ENCODE peak calls at places on chromosomes 2 and 18, in ten cellular contexts. One of them, this sample, is unnamed. For H3K9me3, the result is how much of the 10 kb centered on the place peaks cover.

GRCh38 chr2:235287369-235287722 is 206.5 kb upstream of the AGAP1 start:
- DNase-seq in adrenal gland: no peak
- DNase-seq in esophagus squamous epithelium: no peak
- DNase-seq in K562: no peak
- DNase-seq in uterus: no peak
- DNase-seq in A549: no peak
- DNase-seq in testis: no peak
- DNase-seq in stomach: no peak
- DNase-seq in suprapubic skin: no peak
- DNase-seq in HCT116: no peak
- DNase-seq in this sample: no peak

GRCh38 chr18:62434798-62435197 is 88.0 kb upstream of the ZCCHC2 start:
- DNase-seq in K562: no peak
- DNase-seq in HCT116: no peak
- DNase-seq in esophagus squamous epithelium: no peak
- DNase-seq in adrenal gland: no peak
- DNase-seq in A549: no peak
- DNase-seq in stomach: no peak
- DNase-seq in uterus: no peak
- DNase-seq in testis: no peak
- DNase-seq in suprapubic skin: no peak
- DNase-seq in this sample: no peak

GRCh38 chr2:86254576-86255538 is 55.6 kb downstream of the MRPL35 start:
- DNase-seq in testis: no peak
- DNase-seq in adrenal gland: no peak
- DNase-seq in HCT116: no peak
- DNase-seq in K562: no peak
- DNase-seq in suprapubic skin: no peak
- DNase-seq in uterus: no peak
- DNase-seq in stomach: peak
- DNase-seq in esophagus squamous epithelium: no peak
- DNase-seq in A549: no peak
- DNase-seq in this sample: no peak

GRCh38 chr18:72460210-72460680 is 83.9 kb downstream of the CBLN2 start:
- DNase-seq in stomach: no peak
- DNase-seq in A549: no peak
- DNase-seq in uterus: no peak
- DNase-seq in esophagus squamous epithelium: no peak
- DNase-seq in K562: no peak
- DNase-seq in adrenal gland: no peak
- DNase-seq in HCT116: no peak
- DNase-seq in testis: no peak
- DNase-seq in suprapubic skin: no peak
- DNase-seq in this sample: no peak

GRCh38 chr2:28202718-28203117 is 189.9 kb upstream of the FOSL2 start:
- DNase-seq in adrenal gland: no peak
- DNase-seq in K562: no peak
- DNase-seq in suprapubic skin: no peak
- DNase-seq in esophagus squamous epithelium: no peak
- DNase-seq in uterus: no peak
- DNase-seq in stomach: no peak
- DNase-seq in HCT116: no peak
- DNase-seq in testis: no peak
- DNase-seq in A549: no peak
- DNase-seq in this sample: no peak

GRCh38 chr2:199136241-199136640 is 321.5 kb downstream of the SATB2 start:
- DNase-seq in K562: no peak
- DNase-seq in uterus: no peak
- DNase-seq in testis: no peak
- DNase-seq in esophagus squamous epithelium: no peak
- DNase-seq in A549: no peak
- DNase-seq in suprapubic skin: no peak
- DNase-seq in stomach: no peak
- DNase-seq in HCT116: no peak
- DNase-seq in adrenal gland: no peak
- DNase-seq in this sample: no peak

GRCh38 chr2:85189606-85190270 is 56.5 kb downstream of the TCF7L1 start:
- DNase-seq in uterus: no peak
- DNase-seq in esophagus squamous epithelium: no peak
- DNase-seq in suprapubic skin: peak
- DNase-seq in adrenal gland: no peak
- DNase-seq in testis: no peak
- DNase-seq in A549: no peak
- DNase-seq in stomach: no peak
- DNase-seq in K562: no peak
- DNase-seq in HCT116: no peak
- DNase-seq in this sample: peak

GRCh38 chr2:31049913-31050588 is 88.2 kb downstream of the GALNT14 start:
- DNase-seq in esophagus squamous epithelium: no peak
- DNase-seq in A549: no peak
- DNase-seq in testis: no peak
- DNase-seq in stomach: no peak
- DNase-seq in suprapubic skin: no peak
- DNase-seq in adrenal gland: no peak
- DNase-seq in HCT116: no peak
- DNase-seq in K562: no peak
- DNase-seq in uterus: no peak
- DNase-seq in this sample: no peak

GRCh38 chr2:152513681-152514080 is 178.7 kb downstream of the FMNL2 start:
- DNase-seq in K562: no peak
- DNase-seq in esophagus squamous epithelium: no peak
- DNase-seq in suprapubic skin: no peak
- DNase-seq in HCT116: peak
- DNase-seq in testis: no peak
- DNase-seq in A549: peak
- DNase-seq in adrenal gland: peak
- DNase-seq in uterus: no peak
- DNase-seq in stomach: no peak
- DNase-seq in this sample: no peak

GRCh38 chr18:32975166-32975441 is 202.3 kb upstream of the KLHL14 start:
- DNase-seq in K562: no peak
- DNase-seq in suprapubic skin: no peak
- DNase-seq in esophagus squamous epithelium: no peak
- DNase-seq in HCT116: no peak
- DNase-seq in testis: no peak
- DNase-seq in A549: no peak
- DNase-seq in uterus: no peak
- DNase-seq in stomach: no peak
- DNase-seq in adrenal gland: no peak
- DNase-seq in this sample: no peak

GRCh38 chr2:191933307-191934105 is 86.6 kb upstream of the CAVIN2 start:
- DNase-seq in testis: no peak
- DNase-seq in stomach: no peak
- DNase-seq in HCT116: no peak
- DNase-seq in esophagus squamous epithelium: no peak
- DNase-seq in K562: no peak
- DNase-seq in uterus: no peak
- DNase-seq in adrenal gland: no peak
- DNase-seq in A549: no peak
- DNase-seq in suprapubic skin: no peak
- DNase-seq in this sample: no peak

GRCh38 chr18:38867680-38868079 is 1302.1 kb upstream of the CELF4 start:
- DNase-seq in esophagus squamous epithelium: no peak
- DNase-seq in stomach: no peak
- DNase-seq in suprapubic skin: no peak
- DNase-seq in HCT116: no peak
- DNase-seq in adrenal gland: no peak
- DNase-seq in A549: no peak
- DNase-seq in K562: no peak
- DNase-seq in testis: no peak
- DNase-seq in uterus: no peak
- DNase-seq in this sample: no peak

GRCh38 chr18:74597662-74598349 is at the start of gene ZNF407:
- DNase-seq in A549: peak
- DNase-seq in esophagus squamous epithelium: peak
- DNase-seq in suprapubic skin: peak
- DNase-seq in stomach: peak
- DNase-seq in K562: peak
- DNase-seq in HCT116: peak
- DNase-seq in uterus: peak
- DNase-seq in testis: peak
- DNase-seq in adrenal gland: peak
- DNase-seq in this sample: peak
- TF ChIP-seq POLR2A in A549: no peak
- TF ChIP-seq POLR2A in esophagus squamous epithelium: no peak
- TF ChIP-seq POLR2A in suprapubic skin: peak
- TF ChIP-seq POLR2A in stomach: no peak
- TF ChIP-seq POLR2A in K562: peak
- TF ChIP-seq POLR2A in HCT116: peak
- TF ChIP-seq POLR2A in uterus: peak
- TF ChIP-seq POLR2A in testis: no peak
- TF ChIP-seq POLR2A in adrenal gland: peak
- TF ChIP-seq POLR2A in this sample: no peak

GRCh38 chr18:40313030-40313642 is 1641.9 kb upstream of the PIK3C3 start:
- DNase-seq in uterus: no peak
- DNase-seq in stomach: no peak
- DNase-seq in testis: no peak
- DNase-seq in A549: no peak
- DNase-seq in HCT116: no peak
- DNase-seq in esophagus squamous epithelium: no peak
- DNase-seq in adrenal gland: no peak
- DNase-seq in K562: no peak
- DNase-seq in suprapubic skin: no peak
- DNase-seq in this sample: no peak

DNA sequence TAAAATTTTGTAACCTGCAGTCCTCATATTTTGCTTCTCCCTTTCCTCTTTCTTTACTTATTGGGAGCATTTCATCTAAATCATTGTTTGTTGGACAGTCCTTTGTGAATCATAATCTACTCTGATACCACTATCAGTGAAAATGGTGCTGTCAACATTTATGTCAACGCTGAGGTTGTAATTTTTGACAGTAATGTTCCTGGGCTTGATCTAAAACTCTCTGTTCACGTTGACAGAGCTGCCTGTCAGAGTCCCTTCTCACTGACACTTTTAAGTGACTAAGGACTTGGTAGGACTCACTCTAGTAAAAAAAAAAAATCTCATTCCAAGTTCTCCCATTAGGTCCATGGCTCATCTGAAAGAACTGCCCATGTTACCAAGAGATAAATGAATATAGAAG is 1640.8 kb upstream of the PIK3C3 start:
- DNase-seq in suprapubic skin: no peak
- DNase-seq in esophagus squamous epithelium: no peak
- DNase-seq in testis: no peak
- DNase-seq in A549: no peak
- DNase-seq in adrenal gland: no peak
- DNase-seq in HCT116: no peak
- DNase-seq in uterus: no peak
- DNase-seq in K562: no peak
- DNase-seq in stomach: no peak
- DNase-seq in this sample: no peak
- H3K9me3 ChIP-seq in suprapubic skin: under half
- H3K9me3 ChIP-seq in esophagus squamous epithelium: under half
- H3K9me3 ChIP-seq in testis: under half
- H3K9me3 ChIP-seq in A549: under half
- H3K9me3 ChIP-seq in adrenal gland: under half
- H3K9me3 ChIP-seq in HCT116: under half
- H3K9me3 ChIP-seq in uterus: under half
- H3K9me3 ChIP-seq in K562: under half
- H3K9me3 ChIP-seq in stomach: under half
- H3K9me3 ChIP-seq in this sample: under half

GRCh38 chr2:105618351-105618659 is 126.4 kb upstream of the NCK2 start:
- DNase-seq in A549: no peak
- DNase-seq in suprapubic skin: no peak
- DNase-seq in K562: no peak
- DNase-seq in stomach: no peak
- DNase-seq in testis: no peak
- DNase-seq in esophagus squamous epithelium: no peak
- DNase-seq in adrenal gland: no peak
- DNase-seq in uterus: no peak
- DNase-seq in HCT116: no peak
- DNase-seq in this sample: no peak

GRCh38 chr2:105617631-105618350 is 126.9 kb upstream of the NCK2 start:
- DNase-seq in uterus: no peak
- DNase-seq in testis: no peak
- DNase-seq in adrenal gland: no peak
- DNase-seq in A549: no peak
- DNase-seq in K562: no peak
- DNase-seq in suprapubic skin: no peak
- DNase-seq in esophagus squamous epithelium: no peak
- DNase-seq in HCT116: no peak
- DNase-seq in stomach: peak
- DNase-seq in this sample: no peak

GRCh38 chr2:105612049-105612448 is 132.7 kb upstream of the NCK2 start:
- DNase-seq in adrenal gland: no peak
- DNase-seq in esophagus squamous epithelium: no peak
- DNase-seq in K562: no peak
- DNase-seq in stomach: no peak
- DNase-seq in A549: no peak
- DNase-seq in testis: no peak
- DNase-seq in HCT116: no peak
- DNase-seq in suprapubic skin: no peak
- DNase-seq in uterus: no peak
- DNase-seq in this sample: no peak

GRCh38 chr2:105611328-105611627 is 133.4 kb upstream of the NCK2 start:
- DNase-seq in K562: no peak
- DNase-seq in stomach: no peak
- DNase-seq in HCT116: no peak
- DNase-seq in testis: no peak
- DNase-seq in esophagus squamous epithelium: no peak
- DNase-seq in uterus: no peak
- DNase-seq in A549: no peak
- DNase-seq in suprapubic skin: no peak
- DNase-seq in adrenal gland: no peak
- DNase-seq in this sample: no peak

DNA sequence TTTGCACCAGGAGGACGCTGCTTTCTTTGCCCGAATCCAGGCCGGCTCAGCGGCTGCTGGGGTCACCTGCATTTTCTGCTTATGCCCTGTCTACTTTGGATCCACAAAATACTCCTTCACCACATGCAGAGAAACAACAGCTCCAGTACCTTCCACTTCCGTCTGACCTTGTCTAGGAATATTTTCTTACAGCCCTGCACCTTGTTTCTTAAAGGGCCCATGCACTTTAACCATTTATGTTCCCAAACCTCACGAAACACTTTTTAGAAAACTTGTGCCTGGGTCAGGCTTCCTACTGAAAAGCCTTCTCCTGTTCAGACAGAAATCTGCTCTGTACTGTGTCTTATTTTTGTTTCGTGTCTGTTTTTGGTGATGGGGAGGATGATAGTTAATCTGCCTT is 129.4 kb upstream of the NCK2 start:
- DNase-seq in uterus: no peak
- DNase-seq in adrenal gland: no peak
- DNase-seq in HCT116: no peak
- DNase-seq in A549: no peak
- DNase-seq in stomach: no peak
- DNase-seq in K562: no peak
- DNase-seq in testis: no peak
- DNase-seq in esophagus squamous epithelium: no peak
- DNase-seq in suprapubic skin: no peak
- DNase-seq in this sample: no peak
- TF ChIP-seq CTCF in uterus: no peak
- TF ChIP-seq CTCF in adrenal gland: no peak
- TF ChIP-seq CTCF in HCT116: no peak
- TF ChIP-seq CTCF in A549: no peak
- TF ChIP-seq CTCF in stomach: no peak
- TF ChIP-seq CTCF in K562: no peak
- TF ChIP-seq CTCF in testis: no peak
- TF ChIP-seq CTCF in esophagus squamous epithelium: no peak
- TF ChIP-seq CTCF in suprapubic skin: no peak
- TF ChIP-seq CTCF in this sample: no peak

GRCh38 chr2:159362094-159362493 is 75.6 kb upstream of the WDSUB1 start:
- DNase-seq in stomach: no peak
- DNase-seq in testis: no peak
- DNase-seq in A549: no peak
- DNase-seq in HCT116: no peak
- DNase-seq in adrenal gland: no peak
- DNase-seq in K562: no peak
- DNase-seq in uterus: no peak
- DNase-seq in esophagus squamous epithelium: no peak
- DNase-seq in suprapubic skin: no peak
- DNase-seq in this sample: no peak
- TF ChIP-seq POLR2A in stomach: no peak
- TF ChIP-seq POLR2A in testis: no peak
- TF ChIP-seq POLR2A in A549: no peak
- TF ChIP-seq POLR2A in HCT116: no peak
- TF ChIP-seq POLR2A in adrenal gland: no peak
- TF ChIP-seq POLR2A in K562: no peak
- TF ChIP-seq POLR2A in uterus: no peak
- TF ChIP-seq POLR2A in esophagus squamous epithelium: no peak
- TF ChIP-seq POLR2A in suprapubic skin: no peak
- TF ChIP-seq POLR2A in this sample: no peak

This sample was measured in spleen.